ENCODE peak calls at places on chromosomes 4 and X, in four cellular contexts. One of them, this sample, is unnamed.
A peak's percentile ranks its signal among the peaks of the same experiment; 100 is the strongest.

GRCh38 chr4:111854494-111855087 is 290.7 kb upstream of the FAM241A start:
- DNase-seq in stimulated activated CD8-positive, alpha-beta memory T cell treated with anti-CD3 and anti-CD28 coated beads, Interleukin-7, amount 100 ng/mL, for 4 hours: no peak
- DNase-seq in HL-60: no peak
- DNase-seq in SK-N-SH: peak; percentile 5
- DNase-seq in this sample: no peak

GRCh38 chr4:1792832-1793495 is at the start of gene FGFR3:
- DNase-seq in HL-60: no peak
- DNase-seq in stimulated activated CD8-positive, alpha-beta memory T cell treated with anti-CD3 and anti-CD28 coated beads, Interleukin-7, amount 100 ng/mL, for 4 hours: peak; percentile 36
- DNase-seq in SK-N-SH: peak; percentile 99
- DNase-seq in this sample: peak; percentile 98

GRCh38 chrX:114985967-114986592 is 31.3 kb downstream of the IL13RA2 start:
- DNase-seq in HL-60: no peak
- DNase-seq in stimulated activated CD8-positive, alpha-beta memory T cell treated with anti-CD3 and anti-CD28 coated beads, Interleukin-7, amount 100 ng/mL, for 4 hours: no peak
- DNase-seq in SK-N-SH: no peak
- DNase-seq in this sample: no peak

GRCh38 chrX:24241822-24242648 is 71.8 kb downstream of the SUPT20HL2 start:
- DNase-seq in stimulated activated CD8-positive, alpha-beta memory T cell treated with anti-CD3 and anti-CD28 coated beads, Interleukin-7, amount 100 ng/mL, for 4 hours: no peak
- DNase-seq in SK-N-SH: peak; percentile 71
- DNase-seq in HL-60: no peak
- DNase-seq in this sample: peak; percentile 18

GRCh38 chrX:52544147-52544840 is 27.4 kb upstream of the XAGE1B start:
- DNase-seq in stimulated activated CD8-positive, alpha-beta memory T cell treated with anti-CD3 and anti-CD28 coated beads, Interleukin-7, amount 100 ng/mL, for 4 hours: no peak
- DNase-seq in HL-60: no peak
- DNase-seq in SK-N-SH: no peak
- DNase-seq in this sample: no peak

GRCh38 chr4:65737672-65738071 is 67.4 kb upstream of the EPHA5 start:
- DNase-seq in HL-60: no peak
- DNase-seq in SK-N-SH: no peak
- DNase-seq in stimulated activated CD8-positive, alpha-beta memory T cell treated with anti-CD3 and anti-CD28 coated beads, Interleukin-7, amount 100 ng/mL, for 4 hours: no peak
- DNase-seq in this sample: no peak

GRCh38 chr4:16199132-16199531 is 27.1 kb downstream of the TAPT1 start:
- DNase-seq in SK-N-SH: peak; percentile 34
- DNase-seq in stimulated activated CD8-positive, alpha-beta memory T cell treated with anti-CD3 and anti-CD28 coated beads, Interleukin-7, amount 100 ng/mL, for 4 hours: no peak
- DNase-seq in HL-60: no peak
- DNase-seq in this sample: no peak

GRCh38 chr4:158253350-158253980 is 43.2 kb downstream of the TMEM144 start:
- DNase-seq in stimulated activated CD8-positive, alpha-beta memory T cell treated with anti-CD3 and anti-CD28 coated beads, Interleukin-7, amount 100 ng/mL, for 4 hours: no peak
- DNase-seq in HL-60: no peak
- DNase-seq in SK-N-SH: peak; percentile 48
- DNase-seq in this sample: no peak

GRCh38 chr4:665751-666435 is 8.2 kb downstream of the ATP5ME start:
- DNase-seq in HL-60: no peak
- DNase-seq in stimulated activated CD8-positive, alpha-beta memory T cell treated with anti-CD3 and anti-CD28 coated beads, Interleukin-7, amount 100 ng/mL, for 4 hours: no peak
- DNase-seq in SK-N-SH: no peak
- DNase-seq in this sample: no peak

GRCh38 chrX:105282077-105282476 is 61.6 kb upstream of the TEX13A start:
- DNase-seq in HL-60: no peak
- DNase-seq in stimulated activated CD8-positive, alpha-beta memory T cell treated with anti-CD3 and anti-CD28 coated beads, Interleukin-7, amount 100 ng/mL, for 4 hours: no peak
- DNase-seq in SK-N-SH: no peak
- DNase-seq in this sample: no peak

GRCh38 chrX:99750721-99751120 is 659.4 kb downstream of the PCDH19 start:
- DNase-seq in SK-N-SH: no peak
- DNase-seq in HL-60: no peak
- DNase-seq in stimulated activated CD8-positive, alpha-beta memory T cell treated with anti-CD3 and anti-CD28 coated beads, Interleukin-7, amount 100 ng/mL, for 4 hours: no peak
- DNase-seq in this sample: no peak

GRCh38 chr4:181569553-181569952 is 673.6 kb upstream of the TENM3 start:
- DNase-seq in stimulated activated CD8-positive, alpha-beta memory T cell treated with anti-CD3 and anti-CD28 coated beads, Interleukin-7, amount 100 ng/mL, for 4 hours: no peak
- DNase-seq in HL-60: no peak
- DNase-seq in SK-N-SH: peak; percentile 60
- DNase-seq in this sample: peak; percentile 17

GRCh38 chrX:40158036-40158706 is 60.4 kb upstream of the BCOR start:
- DNase-seq in stimulated activated CD8-positive, alpha-beta memory T cell treated with anti-CD3 and anti-CD28 coated beads, Interleukin-7, amount 100 ng/mL, for 4 hours: no peak
- DNase-seq in HL-60: no peak
- DNase-seq in SK-N-SH: no peak
- DNase-seq in this sample: peak; percentile 94

GRCh38 chr4:185656467-185656890 is 121.2 kb upstream of the PDLIM3 start:
- DNase-seq in HL-60: no peak
- DNase-seq in SK-N-SH: no peak
- DNase-seq in stimulated activated CD8-positive, alpha-beta memory T cell treated with anti-CD3 and anti-CD28 coated beads, Interleukin-7, amount 100 ng/mL, for 4 hours: no peak
- DNase-seq in this sample: no peak

GRCh38 chr4:181030961-181031360 is 1212.2 kb upstream of the TENM3 start:
- DNase-seq in SK-N-SH: no peak
- DNase-seq in stimulated activated CD8-positive, alpha-beta memory T cell treated with anti-CD3 and anti-CD28 coated beads, Interleukin-7, amount 100 ng/mL, for 4 hours: no peak
- DNase-seq in HL-60: no peak
- DNase-seq in this sample: no peak

GRCh38 chr4:56134272-56134671 is 185.5 kb downstream of the CEP135 start:
- DNase-seq in stimulated activated CD8-positive, alpha-beta memory T cell treated with anti-CD3 and anti-CD28 coated beads, Interleukin-7, amount 100 ng/mL, for 4 hours: no peak
- DNase-seq in HL-60: no peak
- DNase-seq in SK-N-SH: no peak
- DNase-seq in this sample: no peak

GRCh38 chr4:4606321-4606720 is 64.5 kb upstream of the STX18 start:
- DNase-seq in stimulated activated CD8-positive, alpha-beta memory T cell treated with anti-CD3 and anti-CD28 coated beads, Interleukin-7, amount 100 ng/mL, for 4 hours: no peak
- DNase-seq in HL-60: no peak
- DNase-seq in SK-N-SH: no peak
- DNase-seq in this sample: no peak

GRCh38 chr4:150212927-150213326 is 134.7 kb downstream of the DCLK2 start:
- DNase-seq in stimulated activated CD8-positive, alpha-beta memory T cell treated with anti-CD3 and anti-CD28 coated beads, Interleukin-7, amount 100 ng/mL, for 4 hours: no peak
- DNase-seq in SK-N-SH: no peak
- DNase-seq in HL-60: no peak
- DNase-seq in this sample: no peak

GRCh38 chr4:123433573-123433972 is 37.0 kb downstream of the SPRY1 start:
- DNase-seq in stimulated activated CD8-positive, alpha-beta memory T cell treated with anti-CD3 and anti-CD28 coated beads, Interleukin-7, amount 100 ng/mL, for 4 hours: no peak
- DNase-seq in HL-60: no peak
- DNase-seq in SK-N-SH: no peak
- DNase-seq in this sample: no peak